ENCODE peak calls at places on chromosome 22, in six cellular contexts. Y, N, K, J, B and G are unnamed samples.

GRCh38 chr22:35834080-35834479 is 116.4 kb downstream of the APOL5 start:
- DNase-seq in Y (no peak), N (no peak), K (no peak), J (no peak), B (no peak), G (no peak)

GRCh38 chr22:42313804-42314581 is 43.5 kb upstream of the TCF20 start:
- DNase-seq in Y (peak; percentile 90), N (peak; percentile 86), K (peak; percentile 83), J (peak; percentile 45), B (peak; percentile 13), G (peak; percentile 90)

GRCh38 chr22:36541831-36542391 is 12.9 kb upstream of the EIF3D start:
- DNase-seq in Y (peak; percentile 45), N (no peak), K (no peak), J (no peak), B (peak; percentile 55), G (no peak)

GRCh38 chr22:37930270-37930951 is 23.0 kb downstream of the C22orf23 start:
- DNase-seq in Y (no peak), N (peak; percentile 26), K (no peak), J (no peak), B (peak; percentile 25), G (no peak)

GRCh38 chr22:38345782-38346181 is 28.5 kb upstream of the CSNK1E start:
- DNase-seq in Y (no peak), N (no peak), K (peak; percentile 21), J (no peak), B (no peak), G (no peak)

GRCh38 chr22:26707581-26707980 is 50.2 kb downstream of the MIAT start:
- DNase-seq in Y (no peak), N (peak; percentile 36), K (no peak), J (no peak), B (no peak), G (no peak)

GRCh38 chr22:42399315-42400271 is 32.6 kb downstream of the NFAM1 start:
- DNase-seq in Y (peak; percentile 58), N (peak; percentile 83), K (no peak), J (peak; percentile 37), B (no peak), G (peak; percentile 36)

GRCh38 chr22:38485783-38486182 is 17.9 kb downstream of the KDELR3 start:
- DNase-seq in Y (no peak), N (no peak), K (no peak), J (no peak), B (no peak), G (no peak)

GRCh38 chr22:22820626-22821025 is 67.0 kb upstream of the IGLL5 start:
- DNase-seq in Y (no peak), N (no peak), K (no peak), J (no peak), B (no peak), G (no peak)

GRCh38 chr22:42895087-42895486 is 38.0 kb upstream of the ARFGAP3 start:
- DNase-seq in Y (no peak), N (peak; percentile 36), K (no peak), J (no peak), B (no peak), G (no peak)

GRCh38 chr22:32622762-32623147 is 148.1 kb downstream of the FBXO7 start:
- DNase-seq in Y (no peak), N (no peak), K (no peak), J (no peak), B (no peak), G (no peak)

GRCh38 chr22:27461470-27461869 is 340.1 kb downstream of the MN1 start:
- DNase-seq in Y (no peak), N (peak; percentile 3), K (no peak), J (peak; percentile 71), B (peak; percentile 40), G (no peak)

GRCh38 chr22:40524392-40525249 is 111.9 kb downstream of the MRTFA start:
- DNase-seq in Y (no peak), N (peak; percentile 31), K (no peak), J (no peak), B (no peak), G (no peak)

GRCh38 chr22:35517769-35518530 is 22.7 kb upstream of the RASD2 start:
- DNase-seq in Y (peak; percentile 80), N (no peak), K (no peak), J (no peak), B (no peak), G (peak; percentile 44)

GRCh38 chr22:18055619-18056160 is 22.1 kb upstream of the PEX26 start:
- DNase-seq in Y (no peak), N (no peak), K (no peak), J (no peak), B (no peak), G (no peak)

GRCh38 chr22:31544481-31545480 is 48.4 kb downstream of the SFI1 start:
- DNase-seq in Y (no peak), N (peak; percentile 49), K (no peak), J (no peak), B (no peak), G (no peak)

GRCh38 chr22:27174970-27175369 is 517.6 kb downstream of the MIAT start:
- DNase-seq in Y (no peak), N (no peak), K (no peak), J (peak; percentile 35), B (no peak), G (no peak)

GRCh38 chr22:21866821-21867527 is 471 bp downstream of the MAPK1 start:
- DNase-seq in Y (peak; percentile 13), N (peak; percentile 39), K (no peak), J (peak; percentile 15), B (no peak), G (peak; percentile 38)

GRCh38 chr22:38442967-38443674 is 11.9 kb downstream of the KCNJ4 start:
- DNase-seq in Y (no peak), N (no peak), K (no peak), J (no peak), B (no peak), G (no peak)

GRCh38 chr22:38239101-38239761 is 33.6 kb downstream of the TMEM184B start:
- DNase-seq in Y (peak; percentile 71), N (peak; percentile 78), K (no peak), J (no peak), B (peak; percentile 40), G (no peak)

GRCh38 chr22:35368386-35368785 is 12.5 kb upstream of the HMOX1 start:
- DNase-seq in Y (no peak), N (no peak), K (no peak), J (no peak), B (no peak), G (peak; percentile 68)

DNA sequence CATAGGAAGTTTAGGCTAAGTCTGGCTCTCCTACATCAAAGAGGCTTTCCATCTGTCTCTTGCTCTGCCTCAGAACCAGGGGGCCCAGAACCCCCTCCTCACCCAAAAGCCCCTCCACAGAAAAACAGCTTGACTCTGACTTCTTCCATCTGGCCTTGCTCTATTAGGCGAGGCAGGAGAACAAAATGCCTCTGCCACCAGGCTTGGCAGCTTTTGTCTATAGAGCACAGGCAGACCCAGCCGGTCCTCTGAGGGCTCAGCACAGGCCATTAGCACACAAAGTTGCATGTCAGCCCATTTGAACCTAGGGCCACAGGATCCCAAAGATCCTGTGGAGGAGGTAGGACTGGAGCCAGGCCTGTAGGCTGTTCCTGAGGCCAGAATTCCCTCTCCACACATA is 75.6 kb upstream of the SUSD2 start:
- DNase-seq in Y (no peak), N (no peak), K (no peak), J (no peak), B (no peak), G (no peak)
- H3K4me1 ChIP-seq in Y (no peaks in the 10 kb centered on the region), N (no peaks in the 10 kb centered on the region), K (no peaks in the 10 kb centered on the region), J (no peaks in the 10 kb centered on the region), B (no peaks in the 10 kb centered on the region), G (no peaks in the 10 kb centered on the region)

GRCh38 chr22:46319319-46319718 is 16.2 kb upstream of the TRMU start:
- DNase-seq in Y (no peak), N (no peak), K (no peak), J (no peak), B (no peak), G (no peak)
- H3K9me3 ChIP-seq in Y (no peaks in the 10 kb centered on the region), N (no peaks in the 10 kb centered on the region), K (no peaks in the 10 kb centered on the region), J (no peaks in the 10 kb centered on the region), B (no peaks in the 10 kb centered on the region), G (no peaks in the 10 kb centered on the region)

GRCh38 chr22:20798974-20799373 is 25.1 kb downstream of the SERPIND1 start:
- DNase-seq in Y (no peak), N (no peak), K (no peak), J (no peak), B (no peak), G (no peak)

GRCh38 chr22:20795014-20795413 is 21.1 kb downstream of the SERPIND1 start:
- DNase-seq in Y (no peak), N (no peak), K (no peak), J (no peak), B (no peak), G (no peak)

GRCh38 chr22:20798218-20798617 is 24.3 kb downstream of the SERPIND1 start:
- DNase-seq in Y (no peak), N (no peak), K (no peak), J (no peak), B (no peak), G (no peak)

GRCh38 chr22:20794132-20794990 is 20.4 kb downstream of the SERPIND1 start:
- DNase-seq in Y (no peak), N (no peak), K (no peak), J (no peak), B (no peak), G (no peak)

DNA sequence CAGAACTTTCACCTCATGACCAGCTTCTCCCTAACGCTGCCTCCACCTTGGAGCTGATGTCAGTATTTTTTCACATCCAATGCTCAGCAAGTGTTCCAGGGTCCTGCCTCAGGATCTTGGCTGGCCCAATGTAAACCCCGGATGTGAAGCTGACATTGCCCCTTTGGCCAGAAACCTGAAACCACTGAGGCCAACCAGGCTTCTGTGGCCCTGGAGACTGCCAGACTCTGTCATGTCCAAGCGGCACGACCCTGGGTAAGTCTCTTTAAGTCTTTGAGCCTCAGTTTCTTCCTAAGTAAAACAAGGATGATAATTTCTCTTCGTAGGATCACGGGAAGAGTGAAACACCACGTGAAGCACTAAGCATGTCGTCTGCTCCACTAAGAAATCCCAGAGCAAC is 22.8 kb downstream of the SERPIND1 start:
- DNase-seq in Y (no peak), N (no peak), K (no peak), J (no peak), B (no peak), G (no peak)
- H3K4me1 ChIP-seq in Y (no peaks in the 10 kb centered on the region), N (no peaks in the 10 kb centered on the region), K (no peaks in the 10 kb centered on the region), J (no peaks in the 10 kb centered on the region), B (no peaks in the 10 kb centered on the region), G (no peaks in the 10 kb centered on the region)

GRCh38 chr22:49638001-49638400 is 189.7 kb downstream of the BRD1 start:
- DNase-seq in Y (no peak), N (no peak), K (no peak), J (no peak), B (no peak), G (no peak)
- H3K9me3 ChIP-seq in Y (no peaks in the 10 kb centered on the region), N (no peaks in the 10 kb centered on the region), K (no peaks in the 10 kb centered on the region), J (no peaks in the 10 kb centered on the region), B (no peaks in the 10 kb centered on the region), G (no peaks in the 10 kb centered on the region)